ENCODE peak calls at places on chromosome 12, in seven cellular contexts. K is IMR-90, X is K562, H is HCT116, T is HepG2, V is GM12878, G is H1. C is an unnamed sample.

GRCh38 chr12:101204598-101205304 is 5.3 kb downstream of the SLC5A8 start:
- DNase-seq in V (no peak), K (no peak), H (no peak), G (no peak), X (no peak), T (no peak), C (no peak)

GRCh38 chr12:56338643-56339422 is at the start of gene IL23A:
- DNase-seq in V (peak; percentile 61), G (peak; percentile 63), X (no peak), T (no peak), H (no peak), K (peak; percentile 59), C (peak; percentile 23)

GRCh38 chr12:32139064-32139421 is 32.4 kb downstream of the BICD1 start:
- DNase-seq in X (no peak), G (no peak), K (peak; percentile 66), V (peak; percentile 92), H (no peak), T (no peak), C (peak; percentile 39)

GRCh38 chr12:113099764-113100163 is 35.8 kb downstream of the RASAL1 start:
- DNase-seq in G (no peak), K (no peak), H (no peak), T (no peak), V (no peak), X (no peak), C (no peak)

GRCh38 chr12:130960787-130961186 is 7.1 kb downstream of the ADGRD1 start:
- DNase-seq in V (no peak), T (no peak), K (no peak), G (no peak), H (no peak), X (no peak), C (no peak)

GRCh38 chr12:20442322-20442721 is 74.0 kb downstream of the PDE3A start:
- DNase-seq in T (no peak), K (no peak), V (no peak), G (no peak), X (no peak), H (no peak), C (no peak)

GRCh38 chr12:480831-481230 is 21.1 kb downstream of the B4GALNT3 start:
- DNase-seq in H (no peak), K (peak; percentile 30), V (no peak), G (no peak), X (no peak), T (no peak), C (peak; percentile 21)

GRCh38 chr12:49777800-49778748 is 36.7 kb downstream of the TMBIM6 start:
- DNase-seq in T (peak; percentile 39), K (peak; percentile 16), X (peak; percentile 70), G (peak; percentile 72), V (no peak), H (peak; percentile 42), C (peak; percentile 42)

GRCh38 chr12:132178314-132178713 is 34.1 kb downstream of the NOC4L start:
- DNase-seq in T (no peak), H (no peak), X (no peak), K (no peak), G (no peak), V (no peak), C (no peak)

GRCh38 chr12:2640709-2641108 is 154.1 kb upstream of the FKBP4 start:
- DNase-seq in T (no peak), X (peak; percentile 41), G (no peak), K (peak; percentile 99), H (peak; percentile 81), V (no peak), C (peak; percentile 93)

GRCh38 chr12:106861984-106862894 is 87.8 kb downstream of the RIC8B start:
- DNase-seq in G (no peak), K (peak; percentile 90), X (no peak), H (no peak), V (no peak), T (peak; percentile 55), C (peak; percentile 9)

GRCh38 chr12:44247588-44247987 is 411.7 kb downstream of the TMEM117 start:
- DNase-seq in X (no peak), G (peak; percentile 9), K (no peak), H (no peak), T (no peak), V (no peak), C (no peak)

GRCh38 chr12:81294325-81295190 is 216.7 kb downstream of the ACSS3 start:
- DNase-seq in X (no peak), V (no peak), H (no peak), T (no peak), G (no peak), K (no peak), C (no peak)

GRCh38 chr12:3925621-3926020 is 52.4 kb upstream of the PARP11 start:
- DNase-seq in V (no peak), T (no peak), G (no peak), H (no peak), X (no peak), K (no peak), C (no peak)
- H3K27me3 ChIP-seq in V (peaks cover 14% of the 10 kb centered on the region), T (peaks cover 1% of the 10 kb centered on the region), G (no peaks in the 10 kb centered on the region), H (peaks cover 98% of the 10 kb centered on the region), X (no peaks in the 10 kb centered on the region), K (peaks cover 10% of the 10 kb centered on the region), C (peaks cover 6% of the 10 kb centered on the region)

DNA sequence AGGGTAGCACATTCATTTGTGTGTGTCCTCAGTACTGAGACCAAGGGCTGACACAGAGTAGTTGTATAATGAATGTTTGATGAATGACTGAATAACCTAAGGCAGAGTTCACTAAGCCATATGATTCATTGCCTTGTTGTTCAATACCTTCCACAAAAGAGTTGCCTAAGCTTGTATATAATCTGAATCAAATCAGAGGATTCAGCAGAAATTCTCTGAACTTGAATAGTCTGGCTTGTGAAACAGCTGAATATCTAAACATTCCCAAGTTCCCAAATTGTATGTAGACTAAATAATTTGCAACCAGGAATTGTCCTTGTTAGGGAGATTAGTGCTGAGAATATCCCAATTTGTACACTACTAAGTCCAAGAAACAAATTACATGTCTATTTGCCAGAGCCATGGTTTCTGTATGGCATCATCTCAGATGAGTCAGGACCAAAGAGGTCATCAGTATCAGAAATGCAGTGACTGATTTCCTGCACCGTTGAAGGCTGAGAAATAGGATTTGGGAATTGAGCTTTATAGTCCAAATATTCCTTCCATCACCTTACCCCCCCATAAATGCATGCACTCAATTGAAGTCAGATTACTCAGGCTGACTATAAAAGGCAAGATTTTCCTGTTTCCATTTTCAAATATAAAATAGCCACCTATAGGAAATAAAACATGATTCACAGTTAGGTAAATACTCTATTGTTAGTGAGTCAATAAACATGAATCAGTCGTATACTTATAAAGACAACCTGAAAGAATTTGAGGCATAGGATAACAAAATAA is 168.7 kb downstream of the PHLDA1 start:
- DNase-seq in X (no peak), G (no peak), V (no peak), H (peak; percentile 84), T (peak; percentile 28), K (peak; percentile 86), C (peak; percentile 84)
- H3K9ac ChIP-seq in X (no peak overlapping the region), G (no peak overlapping the region), V (no peak overlapping the region), H (peak overlapping the region; percentile 57), T (no peak overlapping the region), K (no peak overlapping the region), C (no peak overlapping the region)

GRCh38 chr12:45728625-45729232 is 777 bp upstream of the ARID2 start:
- DNase-seq in X (peak; percentile 97), T (peak; percentile 92), K (peak; percentile 96), H (peak; percentile 94), G (peak; percentile 90), V (peak; percentile 87), C (peak; percentile 97)
- TF ChIP-seq POLR2A in X (peak; percentile 95), T (peak; percentile 83), K (peak; percentile 95), H (peak; percentile 34), G (peak; percentile 92), V (peak; percentile 96), C (peak; percentile 84)

GRCh38 chr12:75474121-75474520 is 6.4 kb upstream of the GLIPR1 start:
- DNase-seq in G (no peak), V (no peak), T (no peak), H (no peak), X (no peak), K (no peak), C (no peak)
- H3K27me3 ChIP-seq in G (no peaks in the 10 kb centered on the region), V (no peaks in the 10 kb centered on the region), T (no peaks in the 10 kb centered on the region), H (no peaks in the 10 kb centered on the region), X (no peaks in the 10 kb centered on the region), K (no peaks in the 10 kb centered on the region), C (peaks cover 5% of the 10 kb centered on the region)

GRCh38 chr12:88556213-88556612 is 24.1 kb downstream of the KITLG start:
- DNase-seq in K (no peak), X (no peak), T (no peak), H (no peak), G (no peak), V (no peak), C (no peak)

GRCh38 chr12:88558341-88558867 is 21.9 kb downstream of the KITLG start:
- DNase-seq in K (no peak), V (no peak), H (no peak), X (no peak), T (no peak), G (no peak), C (no peak)

GRCh38 chr12:88549929-88550328 is 30.3 kb downstream of the KITLG start:
- DNase-seq in H (no peak), G (no peak), V (no peak), K (no peak), X (no peak), T (no peak), C (peak; percentile 50)

GRCh38 chr12:88553941-88554658 is 26.2 kb downstream of the KITLG start:
- DNase-seq in V (no peak), K (peak; percentile 64), T (peak; percentile 62), G (no peak), X (no peak), H (peak; percentile 49), C (peak; percentile 87)

DNA sequence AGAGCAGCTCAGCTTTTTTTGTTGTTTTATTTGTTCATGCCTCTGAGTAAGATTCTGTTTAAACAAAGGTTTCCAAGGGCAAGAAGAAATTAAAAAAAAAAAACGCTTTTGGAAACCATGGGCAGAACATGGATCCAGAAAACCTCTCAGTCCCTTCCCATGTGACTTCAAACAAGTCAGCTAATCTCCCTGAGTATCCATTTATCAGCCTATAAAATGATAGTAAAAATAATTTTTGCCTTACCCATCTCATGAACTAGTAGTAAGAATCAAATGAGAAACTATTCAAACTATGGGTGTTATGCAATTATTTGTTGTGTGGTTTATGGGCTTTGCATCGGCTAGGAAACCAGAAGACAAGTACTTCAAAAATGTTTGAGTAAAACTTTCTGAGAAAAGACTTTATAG is 27.6 kb downstream of the KITLG start:
- DNase-seq in V (no peak), H (no peak), T (peak; percentile 9), K (peak; percentile 55), X (no peak), G (no peak), C (no peak)
- H3K9ac ChIP-seq in V (no peak overlapping the region), H (no peak overlapping the region), T (no peak overlapping the region), K (no peak overlapping the region), X (no peak overlapping the region), G (no peak overlapping the region), C (no peak overlapping the region)